ENCODE peak calls at places on chromosomes 2 and 18, in six cellular contexts. K is left ventricle myocardium inferior, N is epithelial cell of proximal tubule, J is MM.1S, M is mesothelial cell of epicardium, I is Calu3. Y is an unnamed sample.

GRCh38 chr2:69600425-69600824 is 43.1 kb downstream of the AAK1 start:
- DNase-seq in K (no peak), J (no peak), N (no peak), M (no peak), I (no peak), Y (no peak)

GRCh38 chr2:11543337-11544216 is 9.7 kb downstream of the GREB1 start:
- DNase-seq in M (no peak), J (no peak), N (no peak), K (no peak), I (no peak), Y (peak)

GRCh38 chr2:180970052-180970451 is 10.4 kb upstream of the UBE2E3 start:
- DNase-seq in I (no peak), N (no peak), M (no peak), J (no peak), K (no peak), Y (no peak)

GRCh38 chr2:180734382-180734781 is 246.0 kb upstream of the UBE2E3 start:
- DNase-seq in J (no peak), I (no peak), N (no peak), M (no peak), K (no peak), Y (no peak)

GRCh38 chr18:812673-813404 is 797 bp upstream of the YES1 start:
- DNase-seq in K (peak), M (peak), N (no peak), I (peak), J (peak), Y (no peak)

GRCh38 chr2:28835787-28836186 is 25.2 kb downstream of the SPDYA start:
- DNase-seq in J (peak), K (no peak), M (no peak), N (no peak), I (no peak), Y (no peak)

GRCh38 chr18:35816003-35816402 is 156.5 kb upstream of the RMP24 start:
- DNase-seq in M (no peak), J (no peak), K (no peak), N (no peak), I (no peak), Y (no peak)

GRCh38 chr2:179842498-179843153 is 18.8 kb downstream of the ZNF385B start:
- DNase-seq in I (peak), J (peak), K (no peak), N (no peak), M (no peak), Y (no peak)

GRCh38 chr18:3012306-3012919 is 531 bp downstream of the LPIN2 start:
- DNase-seq in J (no peak), M (peak), K (peak), N (no peak), I (no peak), Y (peak)

GRCh38 chr18:74564012-74564411 is 29.7 kb downstream of the CNDP1 start:
- DNase-seq in M (no peak), J (no peak), K (no peak), I (no peak), N (no peak), Y (no peak)

GRCh38 chr2:174245065-174245464 is 3.3 kb downstream of the OLA1 start:
- DNase-seq in M (no peak), N (no peak), J (no peak), I (no peak), K (no peak), Y (no peak)

GRCh38 chr2:75560768-75561565 is at the start of gene EVA1A:
- DNase-seq in I (peak), J (peak), M (peak), N (no peak), K (peak), Y (peak)

DNA sequence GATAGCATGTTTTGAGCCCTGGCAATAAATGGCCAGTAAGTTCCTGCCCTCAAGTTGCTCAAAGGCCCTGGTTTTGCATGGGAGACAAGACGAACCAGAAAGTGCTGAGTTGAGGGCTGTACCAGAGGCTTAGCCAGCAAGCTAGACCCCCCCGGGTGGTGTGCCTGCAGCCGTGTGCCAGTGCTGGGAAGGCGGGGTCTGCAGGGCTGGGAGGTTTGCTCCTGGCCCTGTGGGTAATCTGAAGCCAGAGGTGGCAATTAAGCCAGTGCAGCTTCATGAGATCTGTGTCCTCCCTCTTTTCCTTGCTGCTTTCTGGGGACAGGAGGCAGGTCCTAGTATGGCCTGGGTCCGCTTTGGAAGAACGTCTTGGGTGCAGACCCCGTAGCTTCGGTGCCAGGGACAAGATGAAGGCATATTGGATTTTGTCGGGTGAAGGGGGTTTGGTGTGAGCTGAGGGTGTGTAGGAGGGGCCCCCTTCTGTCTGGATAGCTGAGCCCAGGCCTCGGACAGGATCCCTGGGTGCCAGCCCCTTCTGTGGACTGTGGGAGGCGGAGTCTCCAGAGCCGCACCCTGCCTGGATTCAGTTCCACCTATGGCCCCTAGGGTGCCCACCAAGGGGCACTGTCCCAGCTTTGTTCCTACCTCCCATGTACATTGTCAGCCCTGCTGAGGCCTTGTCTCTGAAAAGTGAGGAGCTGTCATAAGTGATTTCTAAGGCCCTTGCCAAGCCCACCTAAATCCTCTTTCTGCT is 15.6 kb downstream of the ATOH8 start:
- DNase-seq in M (no peak), N (no peak), I (peak), K (no peak), J (no peak), Y (no peak)
- TF ChIP-seq CTCF in M (peak), N (peak), I (no peak), K (peak), J (peak), Y (peak)

DNA sequence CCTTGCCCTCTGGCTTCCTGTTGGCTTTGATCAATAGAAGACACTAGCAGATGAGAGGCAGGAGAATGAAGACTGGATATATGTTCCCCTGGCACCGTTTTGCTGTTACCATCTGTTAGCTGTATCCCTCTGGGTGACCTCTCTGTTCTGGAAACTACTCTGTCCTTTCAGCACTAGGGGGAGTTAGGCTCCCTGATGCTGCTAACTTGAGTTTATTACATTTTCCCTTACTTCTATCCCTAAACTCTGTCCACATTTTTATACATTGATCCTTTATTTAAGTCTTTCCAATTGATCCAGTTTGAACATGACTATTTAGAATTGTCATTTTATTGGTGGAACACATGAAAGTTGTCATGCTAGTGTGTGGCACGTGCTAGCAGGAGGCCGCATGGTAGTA is 1014.3 kb upstream of the CDH2 start:
- DNase-seq in I (peak), K (no peak), J (no peak), M (no peak), N (no peak), Y (no peak)
- TF ChIP-seq CTCF in I (peak), K (no peak), J (peak), M (no peak), N (peak), Y (peak)

GRCh38 chr18:62974928-62975675 is 259.8 kb downstream of the PHLPP1 start:
- DNase-seq in K (no peak), M (no peak), N (no peak), I (no peak), J (no peak), Y (no peak)
- TF ChIP-seq CTCF in K (no peak), M (no peak), N (no peak), I (no peak), J (no peak), Y (no peak)

GRCh38 chr18:50830544-50830943 is 10.7 kb upstream of the MRO start:
- DNase-seq in K (no peak), I (no peak), M (no peak), J (peak), N (no peak), Y (no peak)
- TF ChIP-seq CTCF in K (no peak), I (no peak), M (no peak), J (no peak), N (no peak), Y (no peak)

GRCh38 chr18:63261029-63261428 is 58.5 kb downstream of the BCL2 start:
- DNase-seq in K (no peak), M (no peak), I (no peak), J (no peak), N (no peak), Y (no peak)
- TF ChIP-seq CTCF in K (no peak), M (no peak), I (no peak), J (no peak), N (no peak), Y (no peak)

GRCh38 chr18:75635096-75635495 is 207.6 kb upstream of the SMIM21 start:
- DNase-seq in N (peak), M (no peak), K (no peak), I (no peak), J (no peak), Y (no peak)

GRCh38 chr18:75639468-75639831 is 211.9 kb upstream of the SMIM21 start:
- DNase-seq in I (no peak), J (no peak), M (no peak), N (no peak), K (no peak), Y (no peak)

GRCh38 chr18:75638597-75639467 is 211.3 kb upstream of the SMIM21 start:
- DNase-seq in K (peak), M (peak), N (no peak), I (no peak), J (no peak), Y (no peak)

GRCh38 chr18:75643083-75643482 is 215.6 kb upstream of the SMIM21 start:
- DNase-seq in N (no peak), M (no peak), J (no peak), I (no peak), K (no peak), Y (no peak)

GRCh38 chr18:75638223-75638596 is 210.7 kb upstream of the SMIM21 start:
- DNase-seq in M (no peak), I (no peak), K (no peak), J (no peak), N (no peak), Y (no peak)
- TF ChIP-seq CTCF in M (no peak), I (no peak), K (peak), J (no peak), N (no peak), Y (peak)

DNA sequence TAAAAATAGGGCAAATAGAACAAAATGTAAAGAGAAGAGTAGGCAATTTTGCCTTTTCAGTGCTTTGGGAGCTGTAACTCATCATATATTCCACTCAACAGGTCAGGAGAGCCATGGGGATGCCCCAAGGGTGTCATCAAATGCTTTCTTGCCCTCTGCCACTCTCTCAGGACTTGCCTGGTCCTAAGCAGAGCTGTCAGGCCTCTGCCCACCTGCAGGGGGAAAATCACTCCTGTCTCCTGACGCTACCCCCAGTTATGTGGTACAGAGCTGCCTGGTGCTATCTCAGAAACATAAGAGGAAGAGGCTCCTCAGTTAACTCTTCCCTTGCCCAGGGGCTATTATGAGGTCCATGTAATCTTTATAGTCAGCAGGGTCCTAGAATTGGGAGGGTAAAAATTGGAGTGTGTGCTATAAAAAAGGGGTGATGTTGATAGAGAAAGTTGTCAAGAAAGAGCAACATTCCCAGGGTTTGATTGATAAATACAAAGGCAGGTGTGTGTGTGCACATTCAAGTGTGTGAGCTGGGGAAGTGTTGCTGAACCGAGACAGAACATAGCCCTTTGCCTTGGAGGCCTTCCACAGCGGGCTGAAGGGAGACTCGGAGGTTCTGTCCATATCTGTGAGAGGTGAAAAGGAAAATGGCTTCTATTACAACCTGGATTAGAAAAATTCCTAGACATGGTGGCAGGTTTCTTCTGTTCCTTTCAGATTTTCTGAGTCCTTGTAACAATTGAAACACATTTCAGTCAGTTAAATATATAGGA is 25.4 kb downstream of the PTPRM start:
- DNase-seq in J (no peak), K (no peak), I (no peak), N (no peak), M (no peak), Y (no peak)
- TF ChIP-seq CTCF in J (no peak), K (peak), I (no peak), N (peak), M (no peak), Y (peak)

Y was measured in type B pancreatic cell.